ENCODE peak calls at places on chromosomes 3 and 15, in six cellular contexts. One of them, this sample, is unnamed.

GRCh38 chr3:117122609-117123008 is 413.0 kb downstream of the TUSC7 start:
- DNase-seq in IMR-90: no peak
- DNase-seq in H1: no peak
- DNase-seq in H9: no peak
- DNase-seq in mesenchymal stem cell: no peak
- DNase-seq in trophoblast cell: no peak
- DNase-seq in this sample: no peak

GRCh38 chr15:43876872-43877271 is 50.1 kb downstream of the WDR76 start:
- DNase-seq in IMR-90: no peak
- DNase-seq in H1: no peak
- DNase-seq in H9: no peak
- DNase-seq in mesenchymal stem cell: no peak
- DNase-seq in trophoblast cell: no peak
- DNase-seq in this sample: no peak

GRCh38 chr3:116920836-116921596 is 211.4 kb downstream of the TUSC7 start:
- DNase-seq in IMR-90: peak; percentile 36
- DNase-seq in H1: no peak
- DNase-seq in H9: no peak
- DNase-seq in mesenchymal stem cell: peak; percentile 54
- DNase-seq in trophoblast cell: peak; percentile 21
- DNase-seq in this sample: no peak

GRCh38 chr3:172592898-172593669 is 69.9 kb upstream of the TNFSF10 start:
- DNase-seq in IMR-90: no peak
- DNase-seq in H1: no peak
- DNase-seq in H9: no peak
- DNase-seq in mesenchymal stem cell: no peak
- DNase-seq in trophoblast cell: peak; percentile 23
- DNase-seq in this sample: no peak

GRCh38 chr3:36881735-36882134 is 63.1 kb downstream of the TRANK1 start:
- DNase-seq in IMR-90: no peak
- DNase-seq in H1: no peak
- DNase-seq in H9: no peak
- DNase-seq in mesenchymal stem cell: no peak
- DNase-seq in trophoblast cell: no peak
- DNase-seq in this sample: no peak

GRCh38 chr15:60737217-60737616 is 258.3 kb upstream of the ICE2 start:
- DNase-seq in IMR-90: no peak
- DNase-seq in H1: no peak
- DNase-seq in H9: no peak
- DNase-seq in mesenchymal stem cell: no peak
- DNase-seq in trophoblast cell: no peak
- DNase-seq in this sample: no peak

GRCh38 chr15:58047149-58047548 is 18.4 kb downstream of the ALDH1A2 start:
- DNase-seq in IMR-90: no peak
- DNase-seq in H1: no peak
- DNase-seq in H9: no peak
- DNase-seq in mesenchymal stem cell: no peak
- DNase-seq in trophoblast cell: no peak
- DNase-seq in this sample: no peak

GRCh38 chr3:168952551-168952950 is 711.0 kb downstream of the MECOM start:
- DNase-seq in IMR-90: peak; percentile 47
- DNase-seq in H1: no peak
- DNase-seq in H9: no peak
- DNase-seq in mesenchymal stem cell: peak; percentile 4
- DNase-seq in trophoblast cell: peak; percentile 15
- DNase-seq in this sample: no peak

GRCh38 chr15:70430029-70430428 is 332.3 kb upstream of the TLE3 start:
- DNase-seq in IMR-90: peak; percentile 77
- DNase-seq in H1: no peak
- DNase-seq in H9: no peak
- DNase-seq in mesenchymal stem cell: peak; percentile 13
- DNase-seq in trophoblast cell: peak; percentile 100
- DNase-seq in this sample: no peak

GRCh38 chr3:175489406-175489805 is 630.3 kb downstream of the NAALADL2 start:
- DNase-seq in IMR-90: no peak
- DNase-seq in H1: no peak
- DNase-seq in H9: no peak
- DNase-seq in mesenchymal stem cell: no peak
- DNase-seq in trophoblast cell: no peak
- DNase-seq in this sample: no peak

GRCh38 chr15:84982301-84982920 is 755 bp downstream of the PDE8A start:
- DNase-seq in IMR-90: peak; percentile 18
- DNase-seq in H1: no peak
- DNase-seq in H9: peak; percentile 48
- DNase-seq in mesenchymal stem cell: peak; percentile 51
- DNase-seq in trophoblast cell: peak; percentile 46
- DNase-seq in this sample: no peak

GRCh38 chr3:69649120-69649519 is 90.1 kb upstream of the MITF start:
- DNase-seq in IMR-90: peak; percentile 55
- DNase-seq in H1: no peak
- DNase-seq in H9: no peak
- DNase-seq in mesenchymal stem cell: no peak
- DNase-seq in trophoblast cell: no peak
- DNase-seq in this sample: no peak

GRCh38 chr15:62337934-62338333 is 172.8 kb upstream of the C2CD4B start:
- DNase-seq in IMR-90: no peak
- DNase-seq in H1: no peak
- DNase-seq in H9: no peak
- DNase-seq in mesenchymal stem cell: no peak
- DNase-seq in trophoblast cell: no peak
- DNase-seq in this sample: no peak
- H4K91ac ChIP-seq in IMR-90: no peak overlapping the region
- H4K91ac ChIP-seq in H1: no peak overlapping the region
- H4K91ac ChIP-seq in H9: no peak overlapping the region
- H4K91ac ChIP-seq in mesenchymal stem cell: no peak overlapping the region
- H4K91ac ChIP-seq in trophoblast cell: no peak overlapping the region
- H4K91ac ChIP-seq in this sample: no peak overlapping the region

DNA sequence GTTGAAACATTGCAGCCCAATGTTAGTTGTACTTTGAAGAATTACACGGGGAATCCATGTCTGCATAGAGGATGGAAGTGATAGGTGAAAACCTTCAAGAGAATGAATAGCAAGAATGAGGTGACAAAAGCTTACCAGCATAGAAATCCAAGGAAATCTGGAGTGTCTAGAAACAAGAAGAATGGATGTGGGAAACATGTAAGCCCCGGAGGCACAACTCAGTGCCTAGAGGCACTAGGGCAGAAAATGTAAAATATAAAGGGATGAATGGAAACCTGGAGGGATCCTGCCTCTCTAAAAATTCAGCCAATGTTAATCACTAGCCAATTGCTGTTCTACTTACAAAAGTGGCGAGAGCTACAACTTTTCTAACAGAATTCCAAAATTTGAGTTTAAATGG is 619.0 kb downstream of the TBL1XR1 start:
- DNase-seq in IMR-90: no peak
- DNase-seq in H1: no peak
- DNase-seq in H9: no peak
- DNase-seq in mesenchymal stem cell: no peak
- DNase-seq in trophoblast cell: peak; percentile 94
- DNase-seq in this sample: no peak
- H4K91ac ChIP-seq in IMR-90: no peak overlapping the region
- H4K91ac ChIP-seq in H1: no peak overlapping the region
- H4K91ac ChIP-seq in H9: no peak overlapping the region
- H4K91ac ChIP-seq in mesenchymal stem cell: no peak overlapping the region
- H4K91ac ChIP-seq in trophoblast cell: no peak overlapping the region
- H4K91ac ChIP-seq in this sample: no peak overlapping the region

GRCh38 chr15:27449041-27449440 is 478.1 kb downstream of the GABRG3 start:
- DNase-seq in IMR-90: no peak
- DNase-seq in H1: no peak
- DNase-seq in H9: no peak
- DNase-seq in mesenchymal stem cell: no peak
- DNase-seq in trophoblast cell: no peak
- DNase-seq in this sample: no peak

GRCh38 chr15:27448234-27448633 is 477.3 kb downstream of the GABRG3 start:
- DNase-seq in IMR-90: no peak
- DNase-seq in H1: no peak
- DNase-seq in H9: no peak
- DNase-seq in mesenchymal stem cell: no peak
- DNase-seq in trophoblast cell: peak; percentile 1
- DNase-seq in this sample: no peak

GRCh38 chr15:27454281-27455060 is 483.5 kb downstream of the GABRG3 start:
- DNase-seq in IMR-90: peak; percentile 54
- DNase-seq in H1: no peak
- DNase-seq in H9: no peak
- DNase-seq in mesenchymal stem cell: no peak
- DNase-seq in trophoblast cell: no peak
- DNase-seq in this sample: no peak

GRCh38 chr15:27449940-27450339 is 479.0 kb downstream of the GABRG3 start:
- DNase-seq in IMR-90: no peak
- DNase-seq in H1: no peak
- DNase-seq in H9: no peak
- DNase-seq in mesenchymal stem cell: no peak
- DNase-seq in trophoblast cell: no peak
- DNase-seq in this sample: no peak
- H4K91ac ChIP-seq in IMR-90: no peak overlapping the region
- H4K91ac ChIP-seq in H1: no peak overlapping the region
- H4K91ac ChIP-seq in H9: no peak overlapping the region
- H4K91ac ChIP-seq in mesenchymal stem cell: no peak overlapping the region
- H4K91ac ChIP-seq in trophoblast cell: no peak overlapping the region
- H4K91ac ChIP-seq in this sample: no peak overlapping the region

GRCh38 chr3:161230621-161231195 is 9.6 kb downstream of the NMD3 start:
- DNase-seq in IMR-90: no peak
- DNase-seq in H1: no peak
- DNase-seq in H9: no peak
- DNase-seq in mesenchymal stem cell: no peak
- DNase-seq in trophoblast cell: no peak
- DNase-seq in this sample: no peak
- H4K91ac ChIP-seq in IMR-90: no peak overlapping the region
- H4K91ac ChIP-seq in H1: no peak overlapping the region
- H4K91ac ChIP-seq in H9: no peak overlapping the region
- H4K91ac ChIP-seq in mesenchymal stem cell: no peak overlapping the region
- H4K91ac ChIP-seq in trophoblast cell: no peak overlapping the region
- H4K91ac ChIP-seq in this sample: no peak overlapping the region

DNA sequence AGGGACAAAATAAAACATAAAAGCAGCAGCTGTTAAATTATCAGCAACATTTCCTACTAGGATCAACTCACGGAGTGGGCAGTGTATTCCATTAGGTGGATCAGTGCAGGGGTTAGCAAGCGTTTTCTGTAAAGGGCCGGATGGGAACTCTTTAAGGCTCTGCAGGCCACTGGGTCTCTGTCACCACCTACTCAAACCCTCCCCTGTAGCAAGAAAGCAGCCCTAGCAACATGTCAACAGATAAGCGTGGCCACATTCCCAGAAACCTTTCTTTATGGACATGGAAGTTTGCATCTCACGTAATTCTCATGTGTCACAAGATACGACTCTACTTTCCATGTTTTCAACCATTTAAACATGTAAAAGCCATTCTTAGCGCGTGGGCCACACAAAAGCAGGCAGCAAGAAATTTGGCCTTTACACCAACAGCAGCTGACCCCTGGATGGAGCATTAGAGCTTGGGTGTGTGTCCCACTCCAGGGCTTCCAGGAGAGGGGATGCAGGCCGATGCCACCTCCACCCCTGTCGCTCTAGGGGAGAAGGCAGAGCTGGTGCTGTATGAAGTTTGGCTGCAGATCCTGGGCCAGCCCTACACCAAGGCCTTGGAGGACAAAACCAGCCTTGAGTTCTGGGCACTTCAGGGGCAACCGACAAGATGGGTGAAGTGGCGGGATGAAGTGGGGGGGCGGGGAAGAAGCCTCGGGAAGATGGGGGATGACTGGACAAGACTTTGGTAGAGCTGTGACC is 48.2 kb upstream of the CSPG4 start:
- DNase-seq in IMR-90: no peak
- DNase-seq in H1: no peak
- DNase-seq in H9: no peak
- DNase-seq in mesenchymal stem cell: no peak
- DNase-seq in trophoblast cell: no peak
- DNase-seq in this sample: no peak
- H4K91ac ChIP-seq in IMR-90: no peak overlapping the region
- H4K91ac ChIP-seq in H1: no peak overlapping the region
- H4K91ac ChIP-seq in H9: no peak overlapping the region
- H4K91ac ChIP-seq in mesenchymal stem cell: no peak overlapping the region
- H4K91ac ChIP-seq in trophoblast cell: no peak overlapping the region
- H4K91ac ChIP-seq in this sample: no peak overlapping the region